ENCODE peak calls at places on chromosome 16, in five cellular contexts. Z is H1, V is IMR-90, D is neuronal stem cell, A is mesenchymal stem cell. X is an unnamed sample.
A peak's percentile ranks its signal among the peaks of the same experiment; 100 is the strongest.

GRCh38 chr16:592518-593306 is 2.8 kb downstream of the RAB40C start:
- DNase-seq in Z (no peak), V (no peak), D (no peak), A (peak; percentile 61), X (no peak)

GRCh38 chr16:68640972-68641371 is 4.1 kb upstream of the CDH3 start:
- DNase-seq in Z (no peak), V (no peak), D (no peak), A (peak; percentile 14), X (no peak)

GRCh38 chr16:71303938-71304337 is 14.7 kb upstream of the CMTR2 start:
- DNase-seq in Z (no peak), V (peak; percentile 4), D (no peak), A (no peak), X (no peak)

GRCh38 chr16:54928016-54928356 is 2.7 kb upstream of the IRX5 start:
- DNase-seq in Z (no peak), V (no peak), D (peak; percentile 30), A (peak; percentile 34), X (no peak)

GRCh38 chr16:70454221-70455034 is at the start of gene FCSK:
- DNase-seq in Z (no peak), V (peak; percentile 60), D (peak; percentile 84), A (peak; percentile 82), X (peak; percentile 84)

GRCh38 chr16:22370038-22370541 is 4.3 kb downstream of the CDR2 start:
- DNase-seq in Z (no peak), V (peak; percentile 95), D (no peak), A (peak; percentile 60), X (no peak)

GRCh38 chr16:19883296-19883951 is 1.2 kb downstream of the GPRC5B start:
- DNase-seq in Z (no peak), V (peak; percentile 25), D (no peak), A (peak; percentile 51), X (peak; percentile 64)

GRCh38 chr16:86391987-86392386 is 118.3 kb upstream of the FOXF1 start:
- DNase-seq in Z (no peak), V (peak; percentile 93), D (no peak), A (peak; percentile 91), X (no peak)

GRCh38 chr16:68704232-68704867 is 32.7 kb upstream of the CDH1 start:
- DNase-seq in Z (peak; percentile 84), V (peak; percentile 48), D (peak; percentile 62), A (peak; percentile 63), X (peak; percentile 94)

GRCh38 chr16:23554536-23554935 is 2.6 kb downstream of the EARS2 start:
- DNase-seq in Z (no peak), V (no peak), D (no peak), A (no peak), X (no peak)

GRCh38 chr16:81625544-81626152 is 153.4 kb upstream of the PLCG2 start:
- DNase-seq in Z (no peak), V (peak; percentile 43), D (no peak), A (peak; percentile 68), X (no peak)

GRCh38 chr16:66372078-66372897 is 5.8 kb downstream of the CDH5 start:
- DNase-seq in Z (no peak), V (no peak), D (no peak), A (no peak), X (no peak)

GRCh38 chr16:31785126-31785525 is 88.5 kb upstream of the ZNF267 start:
- DNase-seq in Z (no peak), V (no peak), D (no peak), A (no peak), X (no peak)

GRCh38 chr16:70740174-70740918 is 54.5 kb upstream of the MTSS2 start:
- DNase-seq in Z (no peak), V (no peak), D (no peak), A (no peak), X (no peak)

GRCh38 chr16:48123104-48123788 is 32.5 kb downstream of the ABCC12 start:
- DNase-seq in Z (no peak), V (peak; percentile 100), D (no peak), A (peak; percentile 96), X (no peak)

GRCh38 chr16:2027024-2028010 is 615 bp downstream of the NHERF2 start:
- DNase-seq in Z (no peak), V (peak; percentile 59), D (no peak), A (peak; percentile 69), X (no peak)

GRCh38 chr16:75256871-75257343 is 5.5 kb upstream of the BCAR1 start:
- DNase-seq in Z (no peak), V (peak; percentile 62), D (no peak), A (peak; percentile 85), X (peak; percentile 69)

GRCh38 chr16:58695368-58695767 is 10.8 kb upstream of the SLC38A7 start:
- DNase-seq in Z (no peak), V (no peak), D (no peak), A (no peak), X (no peak)

GRCh38 chr16:86122681-86123342 is 223.8 kb downstream of the IRF8 start:
- DNase-seq in Z (no peak), V (no peak), D (no peak), A (no peak), X (peak; percentile 65)

GRCh38 chr16:20409398-20410152 is at the start of gene ACSM5:
- DNase-seq in Z (no peak), V (no peak), D (no peak), A (no peak), X (no peak)

GRCh38 chr16:82643136-82643535 is 16.4 kb downstream of the CDH13 start:
- DNase-seq in Z (no peak), V (no peak), D (no peak), A (no peak), X (no peak)

GRCh38 chr16:20763461-20764232 is at the start of gene ACSM3:
- DNase-seq in Z (peak; percentile 13), V (peak; percentile 76), D (peak; percentile 5), A (peak; percentile 81), X (peak; percentile 85)

GRCh38 chr16:78200623-78201096 is 101.2 kb downstream of the WWOX start:
- DNase-seq in Z (no peak), V (no peak), D (no peak), A (no peak), X (no peak)

GRCh38 chr16:82396509-82396908 is 226.5 kb upstream of the MPHOSPH6 start:
- DNase-seq in Z (no peak), V (no peak), D (no peak), A (no peak), X (no peak)

GRCh38 chr16:74651841-74652240 is 14.8 kb downstream of the RFWD3 start:
- DNase-seq in Z (no peak), V (no peak), D (no peak), A (no peak), X (no peak)

GRCh38 chr16:85460983-85461813 is 151.9 kb upstream of the GSE1 start:
- DNase-seq in Z (no peak), V (peak; percentile 56), D (no peak), A (peak; percentile 88), X (no peak)

GRCh38 chr16:57379579-57379978 is 7.3 kb downstream of the CX3CL1 start:
- DNase-seq in Z (no peak), V (no peak), D (no peak), A (peak; percentile 44), X (no peak)
- H3K14ac ChIP-seq in Z (no peak overlapping the region), V (no peak overlapping the region), D (no peak overlapping the region), A (no peak overlapping the region), X (no peak overlapping the region)

DNA sequence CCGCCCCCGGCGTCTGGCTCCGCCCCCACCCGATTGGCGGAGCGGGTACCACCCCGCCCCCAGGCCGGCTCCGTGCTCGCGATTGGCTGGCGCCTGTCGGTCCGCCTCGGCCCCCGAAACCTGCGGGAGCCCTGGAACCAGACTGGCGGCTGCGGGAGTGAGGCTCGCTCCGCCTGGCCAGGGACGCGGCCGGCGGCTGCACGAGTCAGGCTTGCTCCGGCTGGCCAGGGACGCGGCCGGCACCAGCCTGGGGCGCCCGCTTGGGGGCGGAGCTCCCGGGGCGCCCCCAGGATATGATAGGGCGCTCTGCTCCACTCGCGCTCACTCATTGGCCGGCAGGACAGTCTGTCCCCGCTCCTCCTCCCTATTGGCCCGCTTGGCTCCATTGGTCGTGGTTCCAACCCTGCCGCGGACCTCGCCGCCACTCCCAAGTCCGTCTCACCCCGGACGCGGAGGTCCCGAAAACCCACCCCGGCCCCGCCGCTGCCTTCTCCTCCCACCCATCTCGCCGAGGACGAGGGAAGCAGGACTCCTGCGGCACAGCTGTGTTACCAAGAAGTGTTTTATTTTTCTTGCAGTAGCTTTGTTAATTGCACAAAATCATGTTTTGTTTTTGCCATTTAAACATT is 340 bp upstream of the ROGDI start:
- DNase-seq in Z (peak; percentile 66), V (peak; percentile 88), D (peak; percentile 92), A (peak; percentile 94), X (peak; percentile 95)
- H3K14ac ChIP-seq in Z (no peak overlapping the region), V (no peak overlapping the region), D (no peak overlapping the region), A (peak overlapping the region; percentile 74), X (peak overlapping the region; percentile 85)

DNA sequence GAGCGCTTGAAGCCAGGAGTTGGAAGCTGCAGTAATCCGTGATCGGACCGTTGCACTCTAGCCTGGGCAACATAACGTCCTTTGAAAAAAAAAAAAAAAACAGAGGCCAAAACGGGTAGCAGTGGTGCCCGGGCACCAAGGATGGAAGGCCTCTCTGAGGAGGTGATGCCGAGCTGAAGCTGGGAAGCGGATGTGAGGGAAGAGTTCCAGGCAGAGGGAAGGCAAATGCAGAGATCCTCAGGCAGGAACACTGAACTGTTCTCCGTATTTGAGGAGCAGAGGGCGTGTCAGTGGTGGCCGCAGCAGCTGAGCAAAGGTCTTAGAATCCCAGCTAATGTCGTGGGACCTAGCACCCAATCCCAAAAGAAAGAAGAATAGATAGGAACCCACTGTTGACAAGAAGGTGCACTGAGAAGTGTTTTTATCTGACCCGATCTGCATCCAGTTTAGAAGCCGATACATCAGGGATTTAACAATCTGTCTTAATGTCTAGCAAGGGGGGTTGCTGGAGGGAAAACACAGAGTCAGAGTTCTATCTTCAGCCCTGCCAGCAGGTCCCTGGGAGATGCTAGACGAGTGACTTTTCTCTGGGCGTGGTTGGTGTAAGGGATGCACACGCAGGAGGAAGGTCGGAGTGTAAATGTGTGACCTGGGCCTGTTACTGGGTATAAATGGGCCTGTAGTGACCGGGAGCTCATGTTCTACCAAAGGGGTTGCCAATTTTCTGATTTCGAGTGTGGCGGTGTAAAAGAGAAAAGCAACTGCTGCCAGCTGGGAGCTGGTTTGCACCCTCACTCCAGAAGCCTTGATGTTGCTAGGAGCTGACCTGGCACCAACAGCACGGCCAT is 873 bp upstream of the KCTD13 start:
- DNase-seq in Z (no peak), V (peak; percentile 23), D (no peak), A (no peak), X (no peak)
- H3K14ac ChIP-seq in Z (no peak overlapping the region), V (peak overlapping the region; percentile 99), D (no peak overlapping the region), A (peak overlapping the region; percentile 62), X (peak overlapping the region; percentile 92)

DNA sequence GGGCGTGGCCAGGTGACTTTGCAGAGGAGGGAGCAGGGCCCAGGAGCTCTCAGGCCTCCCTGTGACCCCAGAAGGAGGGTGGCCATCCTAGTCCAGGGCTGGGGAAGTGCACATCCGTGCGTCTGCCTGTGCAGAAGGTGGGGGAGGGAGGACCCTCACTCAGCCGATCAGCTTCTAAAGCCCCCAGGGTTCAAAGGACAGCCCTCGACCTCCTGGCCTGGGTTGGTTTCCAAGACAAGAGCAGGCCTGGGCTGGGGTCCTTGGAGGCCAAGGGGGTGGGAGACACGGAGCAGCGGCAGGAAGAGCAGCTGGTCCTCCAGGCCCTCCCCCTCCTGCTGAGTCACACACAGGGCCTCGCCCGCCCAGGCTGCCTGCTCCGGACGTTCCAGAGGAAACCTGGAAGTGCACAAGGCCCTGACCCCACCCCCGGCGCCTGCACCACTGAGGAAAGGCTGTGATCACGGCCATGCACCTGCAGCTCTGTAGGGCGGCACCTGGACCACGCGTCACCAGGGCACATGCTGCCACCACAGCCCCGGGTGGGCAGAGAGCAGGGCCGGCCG is 67.1 kb upstream of the ZNF469 start:
- DNase-seq in Z (no peak), V (peak; percentile 77), D (no peak), A (peak; percentile 77), X (no peak)
- H3K14ac ChIP-seq in Z (no peak overlapping the region), V (peak overlapping the region; percentile 80), D (peak overlapping the region; percentile 94), A (peak overlapping the region; percentile 8), X (no peak overlapping the region)